ENCODE peak calls at places on chromosomes 11 and 22, in six cellular contexts. One of them, this sample, is unnamed.

GRCh38 chr22:27684856-27685255 is 116.7 kb downstream of the MN1 start:
- DNase-seq in adipocyte: no peak
- DNase-seq in tibial artery: no peak
- DNase-seq in adrenal gland: no peak
- DNase-seq in lower lobe of right lung: no peak
- DNase-seq in spleen: no peak
- DNase-seq in this sample: no peak

GRCh38 chr22:41531736-41532477 is 12.4 kb downstream of the POLR3H start:
- DNase-seq in adipocyte: no peak
- DNase-seq in tibial artery: no peak
- DNase-seq in adrenal gland: no peak
- DNase-seq in lower lobe of right lung: no peak
- DNase-seq in spleen: no peak
- DNase-seq in this sample: no peak

GRCh38 chr11:57615308-57615707 is 17.8 kb downstream of the SERPING1 start:
- DNase-seq in adipocyte: no peak
- DNase-seq in tibial artery: no peak
- DNase-seq in adrenal gland: no peak
- DNase-seq in lower lobe of right lung: no peak
- DNase-seq in spleen: no peak
- DNase-seq in this sample: no peak

GRCh38 chr11:20739004-20739612 is 69.7 kb downstream of the NELL1 start:
- DNase-seq in adipocyte: no peak
- DNase-seq in tibial artery: no peak
- DNase-seq in adrenal gland: no peak
- DNase-seq in lower lobe of right lung: no peak
- DNase-seq in spleen: no peak
- DNase-seq in this sample: no peak

GRCh38 chr11:127338380-127339259 is 338.1 kb upstream of the KIRREL3 start:
- DNase-seq in adipocyte: no peak
- DNase-seq in tibial artery: no peak
- DNase-seq in adrenal gland: no peak
- DNase-seq in lower lobe of right lung: no peak
- DNase-seq in spleen: no peak
- DNase-seq in this sample: no peak

GRCh38 chr11:9211322-9211721 is 53.8 kb downstream of the DENND5A start:
- DNase-seq in adipocyte: no peak
- DNase-seq in tibial artery: no peak
- DNase-seq in adrenal gland: no peak
- DNase-seq in lower lobe of right lung: no peak
- DNase-seq in spleen: no peak
- DNase-seq in this sample: no peak

GRCh38 chr11:121326230-121326629 is 33.7 kb downstream of the SC5D start:
- DNase-seq in adipocyte: no peak
- DNase-seq in tibial artery: no peak
- DNase-seq in adrenal gland: no peak
- DNase-seq in lower lobe of right lung: no peak
- DNase-seq in spleen: no peak
- DNase-seq in this sample: no peak

GRCh38 chr11:22082788-22083187 is 110.1 kb upstream of the ANO5 start:
- DNase-seq in adipocyte: no peak
- DNase-seq in tibial artery: no peak
- DNase-seq in adrenal gland: no peak
- DNase-seq in lower lobe of right lung: no peak
- DNase-seq in spleen: no peak
- DNase-seq in this sample: no peak

GRCh38 chr11:99893803-99894202 is 793.3 kb upstream of the ARHGAP42 start:
- DNase-seq in adipocyte: no peak
- DNase-seq in tibial artery: no peak
- DNase-seq in adrenal gland: no peak
- DNase-seq in lower lobe of right lung: no peak
- DNase-seq in spleen: no peak
- DNase-seq in this sample: no peak

GRCh38 chr11:117884994-117885393 is 8.5 kb upstream of the FXYD6 start:
- DNase-seq in adipocyte: no peak
- DNase-seq in tibial artery: no peak
- DNase-seq in adrenal gland: no peak
- DNase-seq in lower lobe of right lung: no peak
- DNase-seq in spleen: no peak
- DNase-seq in this sample: no peak

GRCh38 chr11:72951193-72951592 is 137.0 kb downstream of the ATG16L2 start:
- DNase-seq in adipocyte: no peak
- DNase-seq in tibial artery: no peak
- DNase-seq in adrenal gland: peak; percentile 19
- DNase-seq in lower lobe of right lung: peak; percentile 51
- DNase-seq in spleen: no peak
- DNase-seq in this sample: no peak

GRCh38 chr11:57885298-57886035 is 123.9 kb downstream of the CTNND1 start:
- DNase-seq in adipocyte: peak; percentile 15
- DNase-seq in tibial artery: no peak
- DNase-seq in adrenal gland: peak; percentile 6
- DNase-seq in lower lobe of right lung: no peak
- DNase-seq in spleen: no peak
- DNase-seq in this sample: no peak

GRCh38 chr11:119697882-119698281 is 31.1 kb downstream of the NECTIN1 start:
- DNase-seq in adipocyte: no peak
- DNase-seq in tibial artery: no peak
- DNase-seq in adrenal gland: no peak
- DNase-seq in lower lobe of right lung: no peak
- DNase-seq in spleen: no peak
- DNase-seq in this sample: no peak

GRCh38 chr22:42964994-42965699 is 49.8 kb downstream of the PACSIN2 start:
- DNase-seq in adipocyte: no peak
- DNase-seq in tibial artery: no peak
- DNase-seq in adrenal gland: no peak
- DNase-seq in lower lobe of right lung: no peak
- DNase-seq in spleen: no peak
- DNase-seq in this sample: no peak

GRCh38 chr22:25475554-25476022 is 88.9 kb upstream of the GRK3 start:
- DNase-seq in adipocyte: peak; percentile 11
- DNase-seq in tibial artery: no peak
- DNase-seq in adrenal gland: peak; percentile 30
- DNase-seq in lower lobe of right lung: no peak
- DNase-seq in spleen: no peak
- DNase-seq in this sample: no peak

GRCh38 chr11:16603890-16604783 is 134.3 kb upstream of the C11orf58 start:
- DNase-seq in adipocyte: peak; percentile 78
- DNase-seq in tibial artery: peak; percentile 49
- DNase-seq in adrenal gland: peak; percentile 67
- DNase-seq in lower lobe of right lung: peak; percentile 60
- DNase-seq in spleen: peak; percentile 74
- DNase-seq in this sample: peak; percentile 41

GRCh38 chr11:113408887-113409286 is 21.3 kb downstream of the ANKK1 start:
- DNase-seq in adipocyte: no peak
- DNase-seq in tibial artery: no peak
- DNase-seq in adrenal gland: no peak
- DNase-seq in lower lobe of right lung: no peak
- DNase-seq in spleen: no peak
- DNase-seq in this sample: no peak

GRCh38 chr22:36577019-36577418 is 48.1 kb upstream of the EIF3D start:
- DNase-seq in adipocyte: peak; percentile 68
- DNase-seq in tibial artery: no peak
- DNase-seq in adrenal gland: no peak
- DNase-seq in lower lobe of right lung: no peak
- DNase-seq in spleen: no peak
- DNase-seq in this sample: no peak

GRCh38 chr22:27913162-27913741 is 5.8 kb downstream of the PITPNB start:
- DNase-seq in adipocyte: peak; percentile 29
- DNase-seq in tibial artery: no peak
- DNase-seq in adrenal gland: no peak
- DNase-seq in lower lobe of right lung: no peak
- DNase-seq in spleen: no peak
- DNase-seq in this sample: no peak

GRCh38 chr11:5937868-5938602 is 4.0 kb upstream of the OR56A3 start:
- DNase-seq in adipocyte: no peak
- DNase-seq in tibial artery: no peak
- DNase-seq in adrenal gland: no peak
- DNase-seq in lower lobe of right lung: no peak
- DNase-seq in spleen: no peak
- DNase-seq in this sample: no peak

GRCh38 chr22:22578702-22579424 is 19.8 kb upstream of the PRAME start:
- DNase-seq in adipocyte: peak; percentile 22
- DNase-seq in tibial artery: no peak
- DNase-seq in adrenal gland: peak; percentile 23
- DNase-seq in lower lobe of right lung: no peak
- DNase-seq in spleen: no peak
- DNase-seq in this sample: no peak

GRCh38 chr11:35098850-35099249 is 40.1 kb upstream of the CD44 start:
- DNase-seq in adipocyte: no peak
- DNase-seq in tibial artery: no peak
- DNase-seq in adrenal gland: no peak
- DNase-seq in lower lobe of right lung: no peak
- DNase-seq in spleen: no peak
- DNase-seq in this sample: no peak

GRCh38 chr22:39959640-39960447 is at the start of gene TMA7B:
- DNase-seq in adipocyte: peak; percentile 29
- DNase-seq in tibial artery: no peak
- DNase-seq in adrenal gland: peak; percentile 45
- DNase-seq in lower lobe of right lung: no peak
- DNase-seq in spleen: peak; percentile 80
- DNase-seq in this sample: no peak
- H3K27me3 ChIP-seq in adipocyte: peaks cover 24% of the 10 kb centered on the region
- H3K27me3 ChIP-seq in tibial artery: no peaks in the 10 kb centered on the region
- H3K27me3 ChIP-seq in adrenal gland: peaks cover 4% of the 10 kb centered on the region
- H3K27me3 ChIP-seq in lower lobe of right lung: peaks cover 15% of the 10 kb centered on the region
- H3K27me3 ChIP-seq in spleen: no peaks in the 10 kb centered on the region
- H3K27me3 ChIP-seq in this sample: no peaks in the 10 kb centered on the region

GRCh38 chr11:2855162-2855561 is 30.4 kb downstream of the CDKN1C start:
- DNase-seq in adipocyte: no peak
- DNase-seq in tibial artery: no peak
- DNase-seq in adrenal gland: no peak
- DNase-seq in lower lobe of right lung: no peak
- DNase-seq in spleen: no peak
- DNase-seq in this sample: no peak
- H3K27me3 ChIP-seq in adipocyte: peaks cover 16% of the 10 kb centered on the region
- H3K27me3 ChIP-seq in tibial artery: no peaks in the 10 kb centered on the region
- H3K27me3 ChIP-seq in adrenal gland: no peaks in the 10 kb centered on the region
- H3K27me3 ChIP-seq in lower lobe of right lung: no peaks in the 10 kb centered on the region
- H3K27me3 ChIP-seq in spleen: peaks cover 2% of the 10 kb centered on the region
- H3K27me3 ChIP-seq in this sample: no peaks in the 10 kb centered on the region

DNA sequence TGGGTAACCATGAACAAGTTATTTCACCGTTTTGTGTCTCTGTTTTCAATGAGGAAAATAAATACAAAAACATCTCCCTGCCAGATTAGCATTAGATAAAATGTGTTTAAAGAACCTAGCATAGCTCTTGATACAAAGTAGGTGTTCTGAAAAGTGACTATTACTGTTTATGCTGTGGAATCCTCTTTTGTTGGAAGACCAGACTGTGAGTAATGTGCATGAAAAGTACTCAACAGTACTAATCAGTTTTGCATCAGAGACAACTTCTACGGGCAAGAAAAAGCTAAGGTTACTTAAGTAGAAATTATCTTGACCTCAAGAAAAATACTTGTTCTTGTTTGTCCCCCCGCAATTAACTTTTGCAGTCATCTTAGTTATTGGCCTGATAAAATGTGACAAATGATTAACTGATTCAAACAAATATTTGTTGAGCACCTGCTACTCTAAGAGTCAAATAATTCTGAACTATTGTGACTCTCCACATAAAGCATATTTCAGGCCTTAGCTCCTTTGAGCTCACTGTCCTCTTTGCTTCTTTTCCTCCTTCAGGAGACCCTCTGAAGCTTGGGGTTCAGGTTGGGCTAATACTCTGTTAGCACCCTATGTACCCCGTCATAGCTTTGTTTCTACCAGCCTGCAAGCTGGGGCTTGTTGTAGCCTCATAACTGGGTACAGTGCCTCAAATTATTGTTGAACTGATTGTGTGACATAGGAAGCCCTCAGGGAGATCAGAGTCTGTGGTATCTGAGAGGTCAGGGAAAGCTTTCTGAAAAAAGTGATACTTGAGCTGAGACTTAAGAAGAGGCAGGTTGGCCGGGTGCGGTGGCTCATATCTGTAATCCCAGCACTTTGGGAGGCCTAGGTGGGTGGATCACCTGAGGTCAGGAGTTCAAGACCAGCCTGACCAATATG is 24.5 kb downstream of the DIXDC1 start:
- DNase-seq in adipocyte: no peak
- DNase-seq in tibial artery: no peak
- DNase-seq in adrenal gland: no peak
- DNase-seq in lower lobe of right lung: no peak
- DNase-seq in spleen: no peak
- DNase-seq in this sample: no peak
- H3K27me3 ChIP-seq in adipocyte: no peaks in the 10 kb centered on the region
- H3K27me3 ChIP-seq in tibial artery: no peaks in the 10 kb centered on the region
- H3K27me3 ChIP-seq in adrenal gland: no peaks in the 10 kb centered on the region
- H3K27me3 ChIP-seq in lower lobe of right lung: no peaks in the 10 kb centered on the region
- H3K27me3 ChIP-seq in spleen: no peaks in the 10 kb centered on the region
- H3K27me3 ChIP-seq in this sample: no peaks in the 10 kb centered on the region

GRCh38 chr11:23313001-23313400 is 452.7 kb upstream of the CCDC179 start:
- DNase-seq in adipocyte: peak; percentile 7
- DNase-seq in tibial artery: no peak
- DNase-seq in adrenal gland: no peak
- DNase-seq in lower lobe of right lung: no peak
- DNase-seq in spleen: no peak
- DNase-seq in this sample: no peak

GRCh38 chr11:23314162-23314561 is 453.9 kb upstream of the CCDC179 start:
- DNase-seq in adipocyte: no peak
- DNase-seq in tibial artery: no peak
- DNase-seq in adrenal gland: no peak
- DNase-seq in lower lobe of right lung: no peak
- DNase-seq in spleen: no peak
- DNase-seq in this sample: no peak

GRCh38 chr11:23311986-23312940 is 452.0 kb upstream of the CCDC179 start:
- DNase-seq in adipocyte: peak; percentile 35
- DNase-seq in tibial artery: no peak
- DNase-seq in adrenal gland: no peak
- DNase-seq in lower lobe of right lung: no peak
- DNase-seq in spleen: no peak
- DNase-seq in this sample: no peak

DNA sequence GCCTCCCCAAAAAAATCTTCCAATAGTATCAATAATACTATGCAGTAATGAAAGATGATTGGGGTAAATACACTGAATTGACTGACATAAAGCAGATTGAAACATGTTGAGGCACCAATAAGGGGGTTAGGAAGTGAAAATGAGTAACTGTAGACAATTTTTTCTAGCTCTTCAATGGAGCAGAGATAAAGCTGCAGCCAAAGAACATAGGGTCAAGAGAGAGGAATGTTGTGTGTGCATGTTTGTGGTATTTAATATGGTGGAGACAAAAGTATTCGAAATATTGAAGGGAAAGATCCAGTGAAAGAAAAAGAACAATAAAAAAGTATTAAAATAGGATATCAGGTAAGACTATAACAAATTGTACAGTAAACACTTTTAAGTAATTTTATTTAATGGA is 450.0 kb upstream of the CCDC179 start:
- DNase-seq in adipocyte: peak; percentile 39
- DNase-seq in tibial artery: no peak
- DNase-seq in adrenal gland: no peak
- DNase-seq in lower lobe of right lung: no peak
- DNase-seq in spleen: no peak
- DNase-seq in this sample: no peak
- H3K27me3 ChIP-seq in adipocyte: no peaks in the 10 kb centered on the region
- H3K27me3 ChIP-seq in tibial artery: no peaks in the 10 kb centered on the region
- H3K27me3 ChIP-seq in adrenal gland: no peaks in the 10 kb centered on the region
- H3K27me3 ChIP-seq in lower lobe of right lung: no peaks in the 10 kb centered on the region
- H3K27me3 ChIP-seq in spleen: no peaks in the 10 kb centered on the region
- H3K27me3 ChIP-seq in this sample: no peaks in the 10 kb centered on the region